ENCODE peak calls at places on chromosomes 3 and 15, in five cellular contexts. S is HCT116, R is SK-N-SH, C is K562, Q is GM12878. P is an unnamed sample.
A peak's percentile ranks its signal among the peaks of the same experiment; 100 is the strongest.

GRCh38 chr3:108833616-108834015 is 11.0 kb downstream of the TRAT1 start:
- DNase-seq in Q (no peak), R (no peak), S (no peak), C (no peak), P (no peak)

GRCh38 chr15:99963096-99963825 is 230.0 kb upstream of the LYSMD4 start:
- DNase-seq in S (no peak), R (peak; percentile 1), Q (no peak), C (no peak), P (no peak)

GRCh38 chr3:152826476-152826875 is 8.5 kb upstream of the P2RY1 start:
- DNase-seq in S (no peak), R (no peak), Q (no peak), C (no peak), P (no peak)

GRCh38 chr3:173397161-173398110 is at the start of gene NLGN1:
- DNase-seq in S (no peak), R (peak; percentile 78), C (no peak), Q (no peak), P (no peak)

GRCh38 chr3:183698318-183698731 is 728 bp downstream of the YEATS2 start:
- DNase-seq in C (peak; percentile 46), Q (no peak), S (no peak), R (peak; percentile 73), P (no peak)

GRCh38 chr3:55579499-55579898 is 92.4 kb upstream of the WNT5A start:
- DNase-seq in C (no peak), Q (no peak), R (no peak), S (no peak), P (no peak)

GRCh38 chr3:184308744-184309143 is 5.7 kb upstream of the EIF4G1 start:
- DNase-seq in C (no peak), Q (no peak), R (peak; percentile 50), S (no peak), P (no peak)

GRCh38 chr3:49357466-49358216 is 512 bp downstream of the GPX1 start:
- DNase-seq in Q (no peak), R (peak; percentile 61), C (no peak), S (no peak), P (no peak)

GRCh38 chr3:129433565-129433964 is 5.1 kb upstream of the EFCAB12 start:
- DNase-seq in S (no peak), R (no peak), C (no peak), Q (no peak), P (no peak)

GRCh38 chr3:48058089-48058488 is 41.9 kb upstream of the MAP4 start:
- DNase-seq in C (no peak), Q (no peak), R (no peak), S (no peak), P (no peak)

GRCh38 chr3:16203031-16203430 is 28.6 kb downstream of the GALNT15 start:
- DNase-seq in C (no peak), Q (no peak), R (no peak), S (no peak), P (no peak)

GRCh38 chr3:138078901-138079344 is 36.5 kb downstream of the DZIP1L start:
- DNase-seq in Q (no peak), S (peak; percentile 27), R (no peak), C (no peak), P (peak; percentile 32)

GRCh38 chr3:106466881-106467280 is 598.1 kb upstream of the CBLB start:
- DNase-seq in C (no peak), S (no peak), R (no peak), Q (no peak), P (no peak)

GRCh38 chr15:29569533-29570092 is 252.7 kb downstream of the TJP1 start:
- DNase-seq in S (no peak), C (no peak), Q (no peak), R (no peak), P (no peak)

GRCh38 chr3:59480486-59480995 is 430.7 kb upstream of the CFAP20DC start:
- DNase-seq in Q (peak; percentile 49), S (no peak), C (no peak), R (no peak), P (no peak)

GRCh38 chr3:133663569-133664313 is 2.0 kb upstream of the TOPBP1 start:
- DNase-seq in C (peak; percentile 63), R (peak; percentile 67), Q (no peak), S (peak; percentile 63), P (peak; percentile 82)

GRCh38 chr3:50671331-50671730 is 3.4 kb upstream of the DOCK3 start:
- DNase-seq in Q (no peak), C (no peak), S (peak; percentile 56), R (no peak), P (no peak)

GRCh38 chr15:75200765-75201608 is 695 bp upstream of the C15orf39 start:
- DNase-seq in Q (no peak), C (peak; percentile 50), S (peak; percentile 44), R (no peak), P (peak; percentile 57)

GRCh38 chr15:41904487-41905359 is 10.9 kb upstream of the SPTBN5 start:
- DNase-seq in S (peak; percentile 34), Q (peak; percentile 21), C (peak; percentile 81), R (peak; percentile 89), P (peak; percentile 64)

DNA sequence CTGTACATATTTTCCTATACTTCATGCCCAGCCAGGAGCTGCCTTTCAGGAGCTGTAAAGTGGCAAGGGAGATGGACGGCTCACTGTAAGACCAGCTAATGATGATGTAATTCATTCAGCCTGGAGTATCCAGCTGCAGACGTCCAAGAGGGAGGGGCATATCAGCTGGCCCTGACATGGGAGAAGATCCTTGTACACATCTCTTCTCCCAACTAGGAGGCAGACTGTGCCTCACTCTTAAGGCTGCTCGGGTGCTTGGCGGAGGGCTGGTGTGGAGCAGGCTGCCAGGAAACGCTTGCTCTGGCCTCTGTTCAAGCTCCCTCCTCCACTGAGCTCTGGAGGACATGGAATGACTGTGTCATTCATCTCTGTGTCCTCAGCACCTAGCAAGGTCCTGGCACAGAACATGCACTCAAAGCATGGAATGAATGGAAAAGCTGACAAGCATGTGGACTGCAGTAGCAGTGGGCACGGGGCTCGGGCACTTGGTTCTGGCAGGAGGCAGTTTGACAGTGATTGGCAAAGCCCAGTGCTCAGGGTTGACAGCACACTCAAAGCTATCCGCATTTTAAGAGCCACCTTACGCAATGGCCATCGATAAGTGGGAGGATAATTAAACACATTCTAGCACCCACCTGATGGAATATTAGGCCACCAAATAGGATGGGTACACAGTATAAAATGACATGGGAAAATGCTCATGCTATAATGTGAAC is 72.4 kb downstream of the TBC1D2B start:
- DNase-seq in Q (no peak), S (no peak), R (peak; percentile 80), C (no peak), P (no peak)
- TF ChIP-seq ZBTB33 in Q (no peak), S (no peak), R (no peak), C (no peak), P (no peak)

GRCh38 chr15:26235864-26236263 is 372.7 kb upstream of the ATP10A start:
- DNase-seq in R (no peak), C (no peak), S (no peak), Q (no peak), P (no peak)

GRCh38 chr15:26235148-26235769 is 372.1 kb upstream of the ATP10A start:
- DNase-seq in Q (no peak), C (no peak), R (peak; percentile 24), S (no peak), P (no peak)
- H3K27ac ChIP-seq in Q (no peak overlapping the region), C (no peak overlapping the region), R (no peak overlapping the region), S (no peak overlapping the region), P (no peak overlapping the region)

GRCh38 chr3:149564079-149564478 is 89.6 kb downstream of the TM4SF4 start:
- DNase-seq in S (no peak), Q (no peak), C (no peak), R (no peak), P (no peak)
- TF ChIP-seq ZBTB33 in S (no peak), Q (no peak), C (no peak), R (no peak), P (no peak)

GRCh38 chr3:171186817-171187216 is 160.3 kb upstream of the SLC2A2 start:
- DNase-seq in R (no peak), C (no peak), S (no peak), Q (no peak), P (no peak)

GRCh38 chr3:171184372-171184771 is 157.9 kb upstream of the SLC2A2 start:
- DNase-seq in S (no peak), C (no peak), Q (peak; percentile 76), R (no peak), P (no peak)

GRCh38 chr3:171186383-171186782 is 159.9 kb upstream of the SLC2A2 start:
- DNase-seq in R (no peak), S (no peak), C (no peak), Q (no peak), P (no peak)

GRCh38 chr3:171185359-171185758 is 158.8 kb upstream of the SLC2A2 start:
- DNase-seq in R (no peak), C (no peak), Q (no peak), S (no peak), P (no peak)

DNA sequence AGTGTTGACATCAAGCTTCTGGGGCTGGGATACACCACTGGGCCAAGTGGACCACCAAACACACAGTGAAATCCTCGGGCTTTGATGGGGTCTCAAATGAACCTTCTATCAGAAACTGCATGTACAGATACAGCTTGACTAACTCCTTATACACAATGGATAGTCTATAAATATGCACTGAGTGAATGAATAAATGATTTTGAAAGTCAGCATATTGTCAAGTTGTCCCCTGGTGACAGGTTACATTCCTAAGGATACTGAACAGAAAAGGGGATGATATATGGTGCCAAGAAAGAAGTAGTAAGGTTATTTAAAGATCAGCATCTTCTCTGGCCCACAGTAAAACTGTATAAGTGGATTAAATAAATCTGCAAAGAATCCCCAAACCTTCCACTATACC is 159.4 kb upstream of the SLC2A2 start:
- DNase-seq in C (no peak), Q (no peak), R (no peak), S (no peak), P (no peak)
- H3K27ac ChIP-seq in C (no peak overlapping the region), Q (peak overlapping the region; percentile 66), R (no peak overlapping the region), S (no peak overlapping the region), P (no peak overlapping the region)

GRCh38 chr3:9659849-9660248 is 10.5 kb downstream of the MTMR14 start:
- DNase-seq in Q (no peak), S (no peak), R (no peak), C (no peak), P (no peak)

GRCh38 chr3:9664119-9664751 is 14.9 kb downstream of the MTMR14 start:
- DNase-seq in S (no peak), R (no peak), Q (no peak), C (no peak), P (no peak)

GRCh38 chr3:9666704-9667445 is 17.6 kb downstream of the MTMR14 start:
- DNase-seq in C (no peak), S (no peak), R (no peak), Q (no peak), P (no peak)

DNA sequence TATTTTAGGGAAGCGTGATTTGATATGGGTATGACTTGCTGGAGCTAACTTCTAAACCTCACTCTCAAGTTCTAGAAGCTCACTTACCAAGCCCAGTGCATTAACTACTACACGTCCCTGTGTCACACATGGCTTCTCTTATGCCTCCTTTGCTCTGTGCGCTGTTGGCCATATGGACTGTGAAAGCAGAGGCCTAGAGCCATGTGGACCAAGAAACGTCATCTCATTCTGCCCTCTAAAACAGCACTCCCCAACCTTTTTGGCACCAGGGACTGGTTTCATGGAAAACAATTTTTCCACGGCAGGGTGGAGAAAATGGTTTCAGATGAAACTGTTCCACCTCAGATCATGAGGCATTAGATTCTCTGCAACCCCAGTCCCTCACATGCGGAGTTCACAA is 11.7 kb downstream of the MTMR14 start:
- DNase-seq in Q (no peak), R (no peak), S (no peak), C (no peak), P (no peak)
- TF ChIP-seq ZBTB33 in Q (no peak), R (no peak), S (no peak), C (no peak), P (no peak)

P was measured in HepG2.